ENCODE peak calls at places on chromosomes 3 and 15, in five cellular contexts. H is astrocyte of the spinal cord, P is colonic mucosa, T is astrocyte, Q is A549. G is an unnamed sample.

GRCh38 chr15:41416742-41417417 is at the start of gene RTF1:
- DNase-seq in H (peak; percentile 89), P (peak; percentile 96), T (peak; percentile 65), Q (peak; percentile 57), G (peak; percentile 88)

GRCh38 chr15:67762610-67763368 is 62.5 kb upstream of the SKOR1 start:
- DNase-seq in H (no peak), P (no peak), T (no peak), Q (no peak), G (peak; percentile 51)

GRCh38 chr15:98888839-98889479 is 118.6 kb downstream of the PGPEP1L start:
- DNase-seq in H (peak; percentile 73), P (no peak), T (peak; percentile 86), Q (no peak), G (peak; percentile 78)

GRCh38 chr15:31811641-31812040 is 218.7 kb upstream of the CHRNA7 start:
- DNase-seq in H (no peak), P (no peak), T (no peak), Q (no peak), G (no peak)

GRCh38 chr15:85580914-85581313 is 200.5 kb downstream of the AKAP13 start:
- DNase-seq in H (no peak), P (peak; percentile 69), T (no peak), Q (no peak), G (peak; percentile 37)

GRCh38 chr15:99594916-99595315 is 29.1 kb downstream of the MEF2A start:
- DNase-seq in H (peak; percentile 26), P (no peak), T (peak; percentile 56), Q (no peak), G (no peak)

GRCh38 chr3:153319691-153320552 is 157.9 kb downstream of the RAP2B start:
- DNase-seq in H (no peak), P (no peak), T (no peak), Q (no peak), G (no peak)

GRCh38 chr3:117586161-117586560 is 876.6 kb downstream of the TUSC7 start:
- DNase-seq in H (no peak), P (no peak), T (no peak), Q (no peak), G (no peak)

GRCh38 chr3:13352621-13353131 is 67.4 kb downstream of the NUP210 start:
- DNase-seq in H (no peak), P (no peak), T (peak; percentile 28), Q (no peak), G (peak; percentile 11)

GRCh38 chr15:53625260-53625659 is 134.2 kb downstream of the WDR72 start:
- DNase-seq in H (no peak), P (no peak), T (no peak), Q (no peak), G (no peak)

GRCh38 chr3:160003520-160004128 is 15.0 kb downstream of the IL12A start:
- DNase-seq in H (peak; percentile 54), P (peak; percentile 68), T (peak; percentile 13), Q (peak; percentile 60), G (peak; percentile 62)

GRCh38 chr3:14462738-14463137 is 60.3 kb downstream of the SLC6A6 start:
- DNase-seq in H (no peak), P (no peak), T (no peak), Q (no peak), G (no peak)

GRCh38 chr3:153399636-153400035 is 237.6 kb downstream of the RAP2B start:
- DNase-seq in H (no peak), P (no peak), T (no peak), Q (no peak), G (no peak)

GRCh38 chr3:26281284-26281977 is 341.1 kb upstream of the LRRC3B start:
- DNase-seq in H (no peak), P (no peak), T (no peak), Q (no peak), G (no peak)

GRCh38 chr15:90153658-90154057 is 47.5 kb upstream of the SEMA4B start:
- DNase-seq in H (no peak), P (no peak), T (no peak), Q (no peak), G (no peak)

GRCh38 chr3:195384952-195385351 is 57.9 kb downstream of the ACAP2 start:
- DNase-seq in H (no peak), P (no peak), T (no peak), Q (no peak), G (no peak)

GRCh38 chr3:23739536-23739935 is 66.2 kb upstream of the UBE2E1 start:
- DNase-seq in H (peak; percentile 69), P (no peak), T (peak; percentile 84), Q (no peak), G (peak; percentile 76)

GRCh38 chr3:186909078-186909853 is 21.1 kb upstream of the ST6GAL1 start:
- DNase-seq in H (peak; percentile 30), P (peak; percentile 41), T (no peak), Q (no peak), G (peak; percentile 58)

GRCh38 chr15:58139631-58140522 is 1.7 kb downstream of the AQP9 start:
- DNase-seq in H (no peak), P (no peak), T (no peak), Q (no peak), G (peak; percentile 4)

DNA sequence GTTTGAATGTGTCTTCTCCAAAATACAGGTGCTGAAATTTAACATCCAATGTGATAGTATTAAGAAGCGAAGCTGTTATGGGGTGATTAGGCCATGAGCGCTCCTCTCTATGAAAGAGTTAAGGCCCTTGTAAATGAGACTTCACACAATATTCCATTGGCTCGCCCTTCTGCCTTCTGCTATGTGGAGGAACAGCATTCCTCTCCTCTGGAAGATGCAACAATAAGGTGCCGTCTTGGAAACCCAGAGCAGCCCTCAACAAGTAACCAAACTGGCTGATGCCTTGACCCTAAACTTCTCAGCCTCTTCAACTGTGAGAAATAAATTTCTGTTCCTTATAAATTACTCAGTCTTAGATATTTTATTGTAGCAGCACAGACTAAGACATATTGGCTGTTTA is 874.6 kb downstream of the ROBO1 start:
- DNase-seq in H (no peak), P (no peak), T (no peak), Q (no peak), G (no peak)
- H3K4me3 ChIP-seq in H (no peak overlapping the region), P (no peak overlapping the region), T (no peak overlapping the region), Q (no peak overlapping the region), G (no peak overlapping the region)

DNA sequence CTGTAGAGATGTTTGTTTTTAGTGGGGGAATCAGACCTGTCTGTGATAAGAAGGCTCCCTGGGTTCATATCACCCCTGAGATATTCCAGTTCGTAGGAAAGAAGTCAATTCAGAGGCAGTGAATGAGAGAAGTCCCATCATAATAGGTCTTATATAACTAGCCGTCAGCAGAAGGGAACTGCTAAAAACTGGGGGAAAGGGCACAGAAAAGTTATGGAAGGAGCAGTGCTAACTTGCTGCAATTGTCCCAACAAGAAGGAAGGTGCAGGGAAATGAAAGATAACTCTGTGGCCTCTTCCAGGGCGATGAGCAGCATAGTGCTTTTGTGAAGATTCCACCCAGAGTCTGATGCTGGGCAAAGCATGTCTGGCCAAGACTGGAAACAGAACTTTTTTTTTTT is 9.0 kb upstream of the CA12 start:
- DNase-seq in H (no peak), P (no peak), T (no peak), Q (no peak), G (no peak)
- TF ChIP-seq CTCF in H (no peak), P (no peak), T (no peak), Q (no peak), G (no peak)

GRCh38 chr3:150544040-150544439 is 2.3 kb downstream of the SERP1 start:
- DNase-seq in H (peak; percentile 55), P (no peak), T (peak; percentile 67), Q (no peak), G (peak; percentile 42)
- H3K4me3 ChIP-seq in H (peak overlapping the region; percentile 69), P (no peak overlapping the region), T (peak overlapping the region; percentile 93), Q (peak overlapping the region; percentile 94), G (no peak overlapping the region)

DNA sequence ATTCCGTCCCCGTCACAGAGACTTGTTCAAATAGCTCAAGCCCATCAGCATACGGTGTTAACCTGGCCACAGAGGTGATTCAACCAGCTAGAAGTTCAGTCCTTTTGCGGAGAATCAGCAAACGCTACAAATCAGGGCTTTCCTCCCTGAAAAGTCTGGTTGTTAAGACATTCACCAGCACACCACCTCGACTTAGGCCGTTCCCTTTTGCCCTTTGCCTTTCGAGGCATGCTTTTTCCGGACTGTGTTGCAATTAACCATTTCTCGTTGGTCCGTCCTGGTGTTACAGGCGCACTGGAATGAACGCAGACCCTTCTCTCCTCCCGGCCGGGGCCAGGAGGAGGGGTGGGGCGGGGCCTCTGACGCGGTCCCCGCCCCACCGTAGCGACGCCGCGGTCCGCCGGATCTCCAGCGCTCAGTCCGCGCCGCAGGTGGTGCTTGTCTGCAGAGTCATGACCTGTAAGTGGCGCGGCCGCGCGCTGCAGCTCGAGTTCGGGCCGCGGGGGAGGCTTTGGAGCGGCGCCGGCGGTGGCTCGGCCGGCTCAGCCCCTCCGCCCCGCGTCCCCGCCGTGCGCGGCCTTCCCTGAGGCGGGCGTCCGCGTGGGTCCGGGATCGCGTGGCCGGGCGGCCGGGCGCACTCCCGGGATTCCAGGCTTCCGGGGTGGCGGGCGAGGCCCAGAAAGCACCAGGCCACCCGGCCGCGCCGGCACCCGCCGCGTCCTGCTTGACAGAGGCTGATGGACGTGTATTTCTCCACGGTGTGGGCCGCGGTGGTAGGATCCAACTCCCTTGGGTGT is at the start of gene NIT2:
- DNase-seq in H (peak; percentile 85), P (peak; percentile 86), T (peak; percentile 67), Q (peak; percentile 86), G (peak; percentile 83)
- TF ChIP-seq CTCF in H (no peak), P (no peak), T (no peak), Q (no peak), G (no peak)

DNA sequence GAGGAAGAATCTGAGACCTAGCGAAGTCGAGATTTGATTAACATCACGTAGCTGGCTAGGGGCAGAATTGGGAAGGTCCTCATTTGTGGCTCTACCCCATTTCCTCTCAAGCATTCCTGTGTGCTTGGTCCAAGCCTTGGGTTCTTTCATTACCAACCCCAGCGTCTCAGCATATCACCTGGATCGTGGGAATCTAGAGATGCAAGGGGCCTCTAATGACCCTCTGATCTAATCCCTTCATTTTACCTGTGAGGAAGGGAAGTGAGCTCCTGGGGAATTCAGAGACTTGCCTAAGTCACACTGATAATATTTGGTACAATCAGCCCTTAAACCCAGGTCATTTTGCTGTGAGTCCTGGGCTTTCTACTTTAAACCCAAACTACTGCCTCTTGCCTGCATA is 2.0 kb downstream of the GPR87 start:
- DNase-seq in H (no peak), P (no peak), T (no peak), Q (no peak), G (no peak)
- H3K4me3 ChIP-seq in H (no peak overlapping the region), P (no peak overlapping the region), T (no peak overlapping the region), Q (no peak overlapping the region), G (no peak overlapping the region)

GRCh38 chr15:69749797-69750196 is 297.2 kb downstream of the RPLP1 start:
- DNase-seq in H (no peak), P (no peak), T (no peak), Q (no peak), G (no peak)
- TF ChIP-seq CTCF in H (no peak), P (peak; percentile 26), T (no peak), Q (peak; percentile 39), G (peak; percentile 53)

GRCh38 chr3:126473292-126474168 is 2.2 kb downstream of the ZXDC start:
- DNase-seq in H (no peak), P (no peak), T (no peak), Q (no peak), G (no peak)
- H3K4me3 ChIP-seq in H (peak overlapping the region; percentile 7), P (peak overlapping the region; percentile 68), T (no peak overlapping the region), Q (peak overlapping the region; percentile 90), G (peak overlapping the region; percentile 18)

GRCh38 chr3:105367406-105368213 is 901 bp downstream of the ALCAM start:
- DNase-seq in H (peak; percentile 82), P (peak; percentile 84), T (peak; percentile 64), Q (peak; percentile 27), G (peak; percentile 75)
- TF ChIP-seq CTCF in H (no peak), P (no peak), T (no peak), Q (no peak), G (no peak)

GRCh38 chr15:38534691-38535090 is 29.9 kb downstream of the RASGRP1 start:
- DNase-seq in H (no peak), P (no peak), T (no peak), Q (no peak), G (no peak)
- H3K4me3 ChIP-seq in H (no peak overlapping the region), P (no peak overlapping the region), T (no peak overlapping the region), Q (no peak overlapping the region), G (no peak overlapping the region)